ENCODE peak calls at places on chromosomes 3 and 15, in seven cellular contexts. K is ovary; G is NB4; W is CD8-positive, alpha-beta memory T cell; M is brain microvascular endothelial cell; R is prostate gland; Y is MM.1S. Z is an unnamed sample.
A peak's percentile ranks its signal among the peaks of the same experiment; 100 is the strongest.

GRCh38 chr3:81086348-81086747 is 675.1 kb downstream of the GBE1 start:
- DNase-seq in K (no peak), R (no peak), W (no peak), Y (no peak), G (no peak), M (no peak), Z (no peak)

GRCh38 chr3:111917300-111917699 is 58.2 kb downstream of the PHLDB2 start:
- DNase-seq in K (no peak), G (no peak), Y (no peak), R (no peak), M (peak; percentile 40), W (no peak), Z (no peak)

GRCh38 chr3:10511809-10512494 is 6.6 kb upstream of the ATP2B2 start:
- DNase-seq in M (peak; percentile 66), W (no peak), Y (no peak), R (no peak), G (no peak), K (no peak), Z (no peak)

GRCh38 chr3:32097768-32098167 is 8.7 kb upstream of the GPD1L start:
- DNase-seq in W (no peak), M (no peak), G (no peak), Y (peak; percentile 57), R (no peak), K (no peak), Z (no peak)

GRCh38 chr3:178353292-178353814 is 182.9 kb upstream of the KCNMB2 start:
- DNase-seq in M (no peak), W (no peak), R (no peak), G (no peak), Y (no peak), K (no peak), Z (no peak)

GRCh38 chr3:186361246-186361611 is 805 bp downstream of the DGKG start:
- DNase-seq in M (no peak), K (no peak), Y (no peak), W (no peak), R (no peak), G (peak; percentile 56), Z (no peak)

GRCh38 chr3:196643201-196643749 is 3.8 kb downstream of the NRROS start:
- DNase-seq in M (no peak), W (peak; percentile 28), R (no peak), G (peak; percentile 93), Y (peak; percentile 57), K (no peak), Z (no peak)

GRCh38 chr3:11364181-11364580 is 92.0 kb downstream of the ATG7 start:
- DNase-seq in M (no peak), R (no peak), G (no peak), Y (no peak), W (no peak), K (no peak), Z (no peak)

GRCh38 chr3:33209357-33209756 is 9.3 kb downstream of the SUSD5 start:
- DNase-seq in R (no peak), G (no peak), Y (no peak), M (no peak), W (no peak), K (no peak), Z (no peak)

GRCh38 chr3:81472600-81473362 is 288.7 kb downstream of the GBE1 start:
- DNase-seq in W (no peak), K (no peak), R (no peak), M (no peak), G (no peak), Y (no peak), Z (no peak)

GRCh38 chr3:175258763-175259162 is 399.6 kb downstream of the NAALADL2 start:
- DNase-seq in G (no peak), R (no peak), K (no peak), Y (no peak), M (peak; percentile 90), W (no peak), Z (no peak)

GRCh38 chr3:11534011-11534782 is 109.5 kb downstream of the VGLL4 start:
- DNase-seq in W (no peak), G (no peak), R (peak; percentile 59), K (peak; percentile 51), Y (no peak), M (no peak), Z (no peak)

GRCh38 chr3:177249203-177249602 is 51.9 kb upstream of the TBL1XR1 start:
- DNase-seq in Y (no peak), G (no peak), W (no peak), K (no peak), R (no peak), M (no peak), Z (no peak)

GRCh38 chr3:40152482-40153133 is 156.9 kb upstream of the EIF1B start:
- DNase-seq in Y (no peak), G (no peak), R (no peak), M (no peak), K (no peak), W (no peak), Z (no peak)

GRCh38 chr3:89289791-89290190 is 182.4 kb downstream of the EPHA3 start:
- DNase-seq in M (no peak), K (no peak), Y (no peak), W (no peak), R (no peak), G (no peak), Z (no peak)

GRCh38 chr3:172586447-172586846 is 63.2 kb upstream of the TNFSF10 start:
- DNase-seq in W (no peak), G (no peak), R (no peak), K (no peak), M (no peak), Y (no peak), Z (no peak)

GRCh38 chr3:172592898-172593669 is 69.9 kb upstream of the TNFSF10 start:
- DNase-seq in G (peak; percentile 16), Y (no peak), M (no peak), R (no peak), W (no peak), K (no peak), Z (no peak)

GRCh38 chr3:172595648-172596393 is 72.6 kb upstream of the TNFSF10 start:
- DNase-seq in M (peak; percentile 23), R (peak; percentile 41), G (peak; percentile 75), Y (peak; percentile 90), W (peak; percentile 24), K (no peak), Z (no peak)

GRCh38 chr3:172591876-172592771 is 68.9 kb upstream of the TNFSF10 start:
- DNase-seq in W (peak; percentile 73), G (peak; percentile 86), Y (peak; percentile 65), R (no peak), K (no peak), M (peak; percentile 55), Z (no peak)

DNA sequence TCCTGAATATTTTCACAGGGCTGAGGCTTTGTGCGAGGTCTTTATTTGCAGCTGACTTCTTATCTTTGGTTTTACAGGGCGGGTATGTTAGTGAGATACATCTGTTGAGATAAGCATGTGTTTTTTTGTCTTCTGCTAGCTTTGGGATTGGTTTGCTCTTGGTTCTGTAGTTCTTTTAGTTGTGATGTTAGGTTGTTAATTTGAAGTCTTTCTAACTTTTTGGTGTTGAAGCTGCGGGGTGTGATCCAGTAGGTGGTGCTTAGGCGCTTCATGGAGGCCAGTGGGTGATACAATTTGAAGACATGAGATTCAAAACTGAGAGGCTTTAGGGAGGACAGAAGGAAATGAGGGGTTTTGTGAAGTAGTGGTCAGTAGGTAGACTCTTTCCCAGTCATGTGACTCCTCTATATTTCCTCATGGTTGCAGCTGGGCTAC is 68.0 kb upstream of the TNFSF10 start:
- DNase-seq in M (no peak), W (no peak), K (no peak), R (no peak), G (no peak), Y (no peak), Z (no peak)
- H3K4me3 ChIP-seq in M (no peak overlapping the region), W (peak overlapping the region; percentile 39), K (no peak overlapping the region), R (no peak overlapping the region), G (no peak overlapping the region), Y (no peak overlapping the region), Z (no peak overlapping the region)

GRCh38 chr3:72100062-72100511 is 315.1 kb upstream of the PROK2 start:
- DNase-seq in W (no peak), M (no peak), Y (no peak), K (no peak), G (peak; percentile 48), R (no peak), Z (no peak)
- H3K4me3 ChIP-seq in W (peak overlapping the region; percentile 50), M (no peak overlapping the region), Y (peak overlapping the region; percentile 53), K (peak overlapping the region; percentile 26), G (no peak overlapping the region), R (peak overlapping the region; percentile 12), Z (peak overlapping the region; percentile 59)

GRCh38 chr15:42202653-42203052 is 5.5 kb downstream of the VPS39 start:
- DNase-seq in Y (no peak), G (no peak), K (no peak), W (no peak), M (no peak), R (no peak), Z (no peak)
- H3K4me3 ChIP-seq in Y (no peak overlapping the region), G (no peak overlapping the region), K (no peak overlapping the region), W (no peak overlapping the region), M (no peak overlapping the region), R (no peak overlapping the region), Z (no peak overlapping the region)

DNA sequence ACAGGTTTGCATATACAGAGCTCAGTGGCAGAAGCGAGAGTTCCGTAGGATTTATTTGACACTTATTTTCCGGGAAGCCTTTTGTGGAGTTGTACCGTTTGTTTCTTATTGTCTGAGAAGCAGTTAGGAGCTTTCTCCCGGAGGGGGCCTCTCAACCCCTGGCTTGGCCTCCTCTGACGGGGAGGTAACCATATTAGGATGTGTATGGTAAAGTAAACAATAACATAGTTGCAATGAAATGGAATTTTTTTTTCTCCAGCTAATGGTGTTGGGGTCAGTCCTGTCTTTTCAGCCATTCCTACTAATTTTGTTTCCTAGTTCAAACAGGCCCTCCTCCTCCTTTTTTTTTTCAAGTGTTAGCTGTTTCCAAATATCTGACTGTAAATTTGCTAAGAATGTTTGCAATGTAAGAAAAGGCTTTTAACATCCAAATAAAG is 338.5 kb downstream of the FOXP1 start:
- DNase-seq in R (peak; percentile 16), Y (no peak), G (no peak), W (no peak), M (peak; percentile 88), K (peak; percentile 68), Z (no peak)
- H3K4me3 ChIP-seq in R (no peak overlapping the region), Y (no peak overlapping the region), G (no peak overlapping the region), W (no peak overlapping the region), M (peak overlapping the region; percentile 46), K (peak overlapping the region; percentile 31), Z (peak overlapping the region; percentile 69)

DNA sequence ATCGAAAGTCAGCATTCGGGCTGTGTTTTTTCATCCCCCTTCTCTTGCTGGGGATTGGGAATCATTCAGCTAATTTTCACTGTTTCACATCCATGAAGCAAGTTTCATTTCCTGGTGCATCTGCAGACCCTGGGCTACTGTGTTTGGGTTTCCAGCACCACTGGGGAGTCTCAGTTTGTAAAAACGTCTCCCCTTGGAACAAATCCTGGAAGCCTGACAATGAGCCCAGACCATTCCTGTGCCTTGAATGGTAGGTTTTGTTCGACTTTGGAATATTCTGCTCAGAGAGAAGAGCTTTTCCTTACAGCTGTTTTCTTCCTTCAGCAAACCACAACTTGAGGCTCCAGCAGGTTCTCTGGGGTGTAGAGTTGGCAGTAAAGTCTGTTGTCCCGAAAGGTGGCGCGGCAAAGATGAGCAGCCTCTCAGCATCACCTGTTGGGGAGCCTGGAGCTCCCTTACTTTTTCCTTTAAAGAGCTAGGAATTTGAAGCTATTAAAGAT is 65.3 kb downstream of the BOC start:
- DNase-seq in G (no peak), R (no peak), Y (no peak), W (no peak), K (no peak), M (no peak), Z (no peak)
- H3K4me3 ChIP-seq in G (no peak overlapping the region), R (no peak overlapping the region), Y (peak overlapping the region; percentile 51), W (no peak overlapping the region), K (no peak overlapping the region), M (peak overlapping the region; percentile 38), Z (peak overlapping the region; percentile 57)

Z was measured in coronary artery.